ENCODE peak calls at places on chromosomes 11 and 22, in ten cellular contexts. R, V, X, Q, M, D, J, K, Y and B are unnamed samples.

GRCh38 chr22:40175571-40176105 is 2.1 kb upstream of the TNRC6B start:
- DNase-seq in R (peak; percentile 20), K (no peak), Q (no peak), D (no peak), J (no peak), Y (no peak), V (no peak), X (no peak), M (no peak), B (no peak)

GRCh38 chr11:78420255-78420764 is 2.7 kb upstream of the GAB2 start:
- DNase-seq in M (peak; percentile 89), R (peak; percentile 81), V (peak; percentile 74), Y (peak; percentile 51), D (no peak), K (no peak), Q (peak; percentile 88), J (peak; percentile 58), X (peak; percentile 85), B (peak; percentile 56)

GRCh38 chr22:46043816-46044717 is 67.1 kb upstream of the WNT7B start:
- DNase-seq in Y (no peak), J (peak; percentile 60), Q (no peak), D (no peak), X (peak; percentile 68), V (no peak), M (peak; percentile 35), K (no peak), R (no peak), B (peak; percentile 64)

GRCh38 chr22:50714150-50714549 is 23.9 kb upstream of the ACR start:
- DNase-seq in J (no peak), X (no peak), K (no peak), V (no peak), D (no peak), M (no peak), Q (no peak), R (no peak), Y (no peak), B (no peak)

GRCh38 chr11:11612439-11612838 is 9.4 kb downstream of the GALNT18 start:
- DNase-seq in Q (no peak), K (no peak), D (no peak), J (no peak), M (no peak), V (no peak), R (no peak), Y (no peak), X (no peak), B (no peak)

GRCh38 chr11:103961010-103961409 is 75.4 kb upstream of the DDI1 start:
- DNase-seq in M (peak; percentile 73), J (no peak), Q (peak; percentile 88), K (no peak), V (no peak), D (no peak), R (peak; percentile 24), Y (no peak), X (no peak), B (no peak)

GRCh38 chr11:112382561-112382960 is 121.9 kb upstream of the PLET1 start:
- DNase-seq in V (no peak), R (no peak), D (no peak), Y (no peak), X (no peak), Q (no peak), K (no peak), J (no peak), M (no peak), B (no peak)

GRCh38 chr11:10500757-10501684 is 40.0 kb downstream of the RNF141 start:
- DNase-seq in R (no peak), K (no peak), Y (no peak), Q (no peak), V (no peak), X (no peak), J (no peak), D (no peak), M (no peak), B (no peak)

GRCh38 chr11:103031834-103032233 is 60.1 kb downstream of the DCUN1D5 start:
- DNase-seq in X (no peak), Y (no peak), M (peak; percentile 87), V (no peak), D (no peak), J (no peak), R (no peak), K (no peak), Q (peak; percentile 61), B (no peak)

GRCh38 chr11:46701078-46701654 is 335 bp downstream of the ZNF408 start:
- DNase-seq in D (no peak), M (no peak), R (no peak), K (no peak), J (no peak), Y (no peak), X (no peak), Q (no peak), V (no peak), B (no peak)

GRCh38 chr11:59025097-59025496 is 61.0 kb upstream of the GLYATL1B start:
- DNase-seq in R (no peak), K (no peak), X (peak; percentile 83), V (no peak), J (peak; percentile 37), Y (no peak), D (no peak), M (no peak), Q (no peak), B (no peak)

GRCh38 chr22:23398701-23399366 is 181.3 kb downstream of the IGLL1 start:
- DNase-seq in Q (no peak), K (no peak), Y (no peak), M (no peak), V (no peak), D (no peak), R (no peak), J (no peak), X (no peak), B (no peak)

GRCh38 chr22:27241430-27242110 is 560.0 kb downstream of the MN1 start:
- DNase-seq in V (peak; percentile 92), M (peak; percentile 59), J (peak; percentile 93), Q (no peak), Y (no peak), X (no peak), K (no peak), D (no peak), R (peak; percentile 43), B (peak; percentile 95)

GRCh38 chr22:44284711-44285110 is 28.0 kb downstream of the SHISAL1 start:
- DNase-seq in Y (no peak), Q (no peak), K (no peak), J (no peak), X (no peak), M (no peak), D (no peak), V (no peak), R (no peak), B (no peak)

GRCh38 chr11:107702723-107703122 is 9.1 kb downstream of the SLN start:
- DNase-seq in K (no peak), M (no peak), Y (no peak), Q (peak; percentile 28), J (no peak), V (no peak), D (no peak), X (no peak), R (peak; percentile 44), B (no peak)

GRCh38 chr11:46710821-46711269 is 8.2 kb upstream of the F2 start:
- DNase-seq in R (peak; percentile 83), D (no peak), J (peak; percentile 36), V (no peak), K (no peak), M (peak; percentile 97), Y (no peak), Q (peak; percentile 97), X (peak; percentile 38), B (peak; percentile 86)

GRCh38 chr11:124898711-124899110 is 1.0 kb upstream of the ROBO4 start:
- DNase-seq in X (no peak), J (no peak), Q (no peak), R (no peak), M (no peak), K (no peak), V (no peak), D (no peak), Y (no peak), B (peak; percentile 92)

GRCh38 chr11:118033443-118033842 is 43.4 kb upstream of the TMPRSS4 start:
- DNase-seq in D (no peak), Y (no peak), Q (no peak), M (no peak), V (no peak), K (no peak), X (no peak), J (no peak), R (no peak), B (no peak)

GRCh38 chr11:74612877-74613276 is 20.5 kb downstream of the POLD3 start:
- DNase-seq in V (no peak), J (no peak), K (no peak), M (peak; percentile 17), Q (peak; percentile 50), R (no peak), Y (no peak), D (no peak), X (no peak), B (no peak)

GRCh38 chr11:1734571-1735081 is 15.8 kb downstream of the IFITM10 start:
- DNase-seq in K (no peak), J (no peak), M (no peak), R (no peak), Q (no peak), Y (no peak), V (no peak), D (no peak), X (no peak), B (no peak)
- H3K4me3 ChIP-seq in K (no peak overlapping the region), J (no peak overlapping the region), M (no peak overlapping the region), R (no peak overlapping the region), Q (no peak overlapping the region), Y (no peak overlapping the region), V (no peak overlapping the region), D (no peak overlapping the region), X (no peak overlapping the region), B (no peak overlapping the region)

DNA sequence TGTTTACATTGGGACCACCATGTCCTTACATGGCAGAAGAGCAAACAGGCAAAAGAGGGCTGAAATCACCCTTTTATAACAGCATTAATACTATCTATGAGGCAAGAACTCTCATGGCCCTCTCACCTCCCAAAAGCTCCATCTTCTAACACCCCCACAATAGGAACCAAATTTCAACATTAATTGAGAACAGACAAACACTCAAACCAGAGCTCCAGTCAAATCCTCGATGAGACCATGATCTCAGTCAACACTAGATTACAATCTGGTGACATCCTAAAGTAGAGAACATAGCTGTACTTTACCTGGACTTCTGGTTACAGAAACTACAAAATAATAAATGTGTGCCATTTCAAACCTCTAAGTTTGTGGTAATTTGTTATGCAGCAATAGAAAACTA is 25.1 kb downstream of the OR2AG2 start:
- DNase-seq in M (no peak), R (no peak), Y (no peak), X (no peak), J (no peak), D (no peak), Q (no peak), K (no peak), V (no peak), B (no peak)
- H3K9me3 ChIP-seq in M (no peaks in the 10 kb centered on the region), R (no peaks in the 10 kb centered on the region), Y (no peaks in the 10 kb centered on the region), X (no peaks in the 10 kb centered on the region), J (no peaks in the 10 kb centered on the region), D (no peaks in the 10 kb centered on the region), Q (no peaks in the 10 kb centered on the region), K (no peaks in the 10 kb centered on the region), V (no peaks in the 10 kb centered on the region), B (no peaks in the 10 kb centered on the region)

GRCh38 chr11:128501576-128502549 is 85.5 kb downstream of the ETS1 start:
- DNase-seq in M (peak; percentile 96), R (peak; percentile 78), K (no peak), D (no peak), Q (peak; percentile 77), Y (no peak), J (peak; percentile 60), V (no peak), X (peak; percentile 52), B (peak; percentile 70)
- H3K36me3 ChIP-seq in M (no peaks in the 10 kb centered on the region), R (peaks cover 14% of the 10 kb centered on the region), K (no peaks in the 10 kb centered on the region), D (no peaks in the 10 kb centered on the region), Q (peaks cover 4% of the 10 kb centered on the region), Y (no peaks in the 10 kb centered on the region), J (no peaks in the 10 kb centered on the region), V (no peaks in the 10 kb centered on the region), X (no peaks in the 10 kb centered on the region), B (peaks cover 51% of the 10 kb centered on the region)

GRCh38 chr11:34790620-34791019 is 125.6 kb downstream of the APIP start:
- DNase-seq in Q (no peak), M (no peak), X (no peak), Y (no peak), K (no peak), V (no peak), J (no peak), R (no peak), D (no peak), B (no peak)
- H3K4me3 ChIP-seq in Q (no peak overlapping the region), M (no peak overlapping the region), X (no peak overlapping the region), Y (no peak overlapping the region), K (no peak overlapping the region), V (no peak overlapping the region), J (no peak overlapping the region), R (no peak overlapping the region), D (no peak overlapping the region), B (no peak overlapping the region)